ENCODE peak calls at places on chromosomes 7 and 10, in seven cellular contexts. Z is Peyer's patch, P is lower lobe of right lung, A is adrenal gland, J is PC-3, N is lung, D is mucosa of descending colon. S is an unnamed sample.

GRCh38 chr10:16891375-16892313 is 74.4 kb upstream of the RSU1 start:
- DNase-seq in P (peak; percentile 75), N (peak; percentile 40), Z (peak; percentile 54), J (peak; percentile 77), A (peak; percentile 77), D (peak; percentile 48), S (peak; percentile 91)

GRCh38 chr10:74093530-74094164 is 57.0 kb downstream of the AP3M1 start:
- DNase-seq in P (no peak), N (no peak), D (no peak), A (no peak), Z (no peak), J (no peak), S (no peak)

GRCh38 chr10:93384006-93384405 is 98.1 kb downstream of the MYOF start:
- DNase-seq in N (no peak), J (peak; percentile 98), P (no peak), D (no peak), Z (no peak), A (no peak), S (peak; percentile 24)

GRCh38 chr7:50739744-50740455 is 42.8 kb downstream of the GRB10 start:
- DNase-seq in A (no peak), Z (peak; percentile 46), P (no peak), N (no peak), D (no peak), J (no peak), S (no peak)

GRCh38 chr7:131502810-131503545 is 53.5 kb downstream of the PODXL start:
- DNase-seq in J (no peak), N (no peak), Z (no peak), A (peak; percentile 93), D (no peak), P (no peak), S (peak; percentile 77)

GRCh38 chr7:138691166-138691565 is 10.0 kb downstream of the SVOPL start:
- DNase-seq in A (no peak), D (no peak), J (no peak), Z (no peak), N (no peak), P (no peak), S (no peak)

GRCh38 chr7:75795831-75796285 is 17.7 kb downstream of the CCL24 start:
- DNase-seq in D (no peak), N (peak; percentile 47), A (peak; percentile 93), P (peak; percentile 72), J (no peak), Z (no peak), S (peak; percentile 85)

GRCh38 chr7:34057956-34058355 is 152.6 kb downstream of the BMPER start:
- DNase-seq in P (no peak), A (no peak), J (no peak), Z (no peak), N (no peak), D (no peak), S (no peak)

GRCh38 chr10:125555743-125556142 is 127.2 kb downstream of the TEX36 start:
- DNase-seq in A (no peak), N (no peak), P (no peak), J (no peak), D (no peak), Z (no peak), S (no peak)

GRCh38 chr10:74917481-74918077 is 91.2 kb downstream of the KAT6B start:
- DNase-seq in P (no peak), N (no peak), J (peak; percentile 99), A (no peak), D (no peak), Z (no peak), S (no peak)

GRCh38 chr10:1293636-1294440 is 237.7 kb downstream of the WDR37 start:
- DNase-seq in D (no peak), J (no peak), N (no peak), A (peak; percentile 44), P (no peak), Z (no peak), S (no peak)

GRCh38 chr10:66834802-66835201 is 91.0 kb upstream of the LRRTM3 start:
- DNase-seq in J (peak; percentile 95), N (no peak), P (no peak), A (no peak), Z (no peak), D (no peak), S (no peak)

GRCh38 chr7:5543361-5543760 is 119.7 kb upstream of the TNRC18 start:
- DNase-seq in D (no peak), A (peak; percentile 68), N (no peak), P (no peak), Z (no peak), J (no peak), S (no peak)

GRCh38 chr10:89095701-89096391 is 105.2 kb downstream of the FAS start:
- DNase-seq in J (peak; percentile 19), P (no peak), D (no peak), A (no peak), Z (no peak), N (no peak), S (no peak)

GRCh38 chr10:126904807-126905686 is at the start of gene DOCK1:
- DNase-seq in P (peak; percentile 80), N (peak; percentile 75), D (peak; percentile 81), A (peak; percentile 66), Z (no peak), J (peak; percentile 69), S (peak; percentile 88)

GRCh38 chr7:108004220-108005142 is 1.5 kb upstream of the LAMB1 start:
- DNase-seq in A (no peak), J (peak; percentile 55), Z (no peak), N (no peak), P (no peak), D (no peak), S (no peak)

GRCh38 chr10:123301077-123301875 is 147.1 kb downstream of the BUB3 start:
- DNase-seq in A (peak; percentile 92), J (peak; percentile 60), Z (no peak), D (no peak), P (no peak), N (no peak), S (peak; percentile 61)

GRCh38 chr7:12146813-12147212 is 64.3 kb upstream of the TMEM106B start:
- DNase-seq in Z (no peak), N (no peak), J (no peak), A (no peak), D (no peak), P (no peak), S (no peak)

GRCh38 chr10:20494474-20494873 is 402.6 kb downstream of the NEBL start:
- DNase-seq in A (no peak), J (peak; percentile 25), D (no peak), P (no peak), Z (no peak), N (no peak), S (no peak)

GRCh38 chr10:32000937-32001336 is 55.3 kb downstream of the KIF5B start:
- DNase-seq in A (no peak), Z (no peak), P (no peak), D (no peak), J (no peak), N (no peak), S (no peak)

GRCh38 chr7:27782849-27783248 is 42.9 kb downstream of the TAX1BP1 start:
- DNase-seq in Z (no peak), N (no peak), D (no peak), P (no peak), A (no peak), J (peak; percentile 57), S (no peak)

GRCh38 chr7:140033779-140034363 is 28.9 kb downstream of the PARP12 start:
- DNase-seq in J (no peak), D (no peak), N (no peak), P (no peak), A (peak; percentile 21), Z (peak; percentile 9), S (no peak)

GRCh38 chr10:15802375-15802949 is 57.8 kb downstream of the MINDY3 start:
- DNase-seq in N (no peak), J (peak; percentile 4), P (no peak), D (no peak), A (no peak), Z (no peak), S (no peak)

GRCh38 chr7:19958309-19958896 is 185.0 kb upstream of the TMEM196 start:
- DNase-seq in J (peak; percentile 98), A (no peak), N (no peak), Z (no peak), D (no peak), P (no peak), S (no peak)

GRCh38 chr7:19957664-19958063 is 184.2 kb upstream of the TMEM196 start:
- DNase-seq in N (no peak), D (no peak), P (no peak), J (peak; percentile 72), Z (no peak), A (no peak), S (no peak)
- H3K4me1 ChIP-seq in N (no peaks in the 10 kb centered on the region), D (no peaks in the 10 kb centered on the region), P (no peaks in the 10 kb centered on the region), J (peaks cover 19% of the 10 kb centered on the region), Z (no peaks in the 10 kb centered on the region), A (peaks cover 9% of the 10 kb centered on the region), S (no peaks in the 10 kb centered on the region)

GRCh38 chr10:49138361-49138891 is 4.6 kb upstream of the FAM170B start:
- DNase-seq in D (peak; percentile 32), J (no peak), A (no peak), N (no peak), Z (no peak), P (no peak), S (peak; percentile 80)
- H3K4me1 ChIP-seq in D (no peaks in the 10 kb centered on the region), J (peaks cover 20% of the 10 kb centered on the region), A (peaks cover 6% of the 10 kb centered on the region), N (peaks cover 5% of the 10 kb centered on the region), Z (no peaks in the 10 kb centered on the region), P (peaks cover 18% of the 10 kb centered on the region), S (peaks cover 9% of the 10 kb centered on the region)

GRCh38 chr10:34661580-34661979 is 153.5 kb downstream of the PARD3 start:
- DNase-seq in A (no peak), Z (no peak), P (no peak), D (no peak), J (no peak), N (no peak), S (no peak)
- H3K4me1 ChIP-seq in A (peaks cover 4% of the 10 kb centered on the region), Z (peaks cover 3% of the 10 kb centered on the region), P (peaks cover 7% of the 10 kb centered on the region), D (peaks cover 3% of the 10 kb centered on the region), J (peaks cover 11% of the 10 kb centered on the region), N (peaks cover 4% of the 10 kb centered on the region), S (peaks cover 2% of the 10 kb centered on the region)

GRCh38 chr7:44431091-44431608 is 59.3 kb downstream of the NUDCD3 start:
- DNase-seq in J (peak; percentile 9), P (no peak), Z (no peak), A (peak; percentile 73), N (no peak), D (no peak), S (no peak)

GRCh38 chr7:44434201-44434600 is 56.3 kb downstream of the NUDCD3 start:
- DNase-seq in N (no peak), J (no peak), D (no peak), Z (no peak), P (no peak), A (no peak), S (no peak)

GRCh38 chr7:44430054-44430453 is 60.4 kb downstream of the NUDCD3 start:
- DNase-seq in J (no peak), A (no peak), P (no peak), Z (no peak), N (no peak), D (no peak), S (no peak)

GRCh38 chr7:44433255-44434022 is 57.0 kb downstream of the NUDCD3 start:
- DNase-seq in J (no peak), N (no peak), P (no peak), A (no peak), D (no peak), Z (no peak), S (no peak)

DNA sequence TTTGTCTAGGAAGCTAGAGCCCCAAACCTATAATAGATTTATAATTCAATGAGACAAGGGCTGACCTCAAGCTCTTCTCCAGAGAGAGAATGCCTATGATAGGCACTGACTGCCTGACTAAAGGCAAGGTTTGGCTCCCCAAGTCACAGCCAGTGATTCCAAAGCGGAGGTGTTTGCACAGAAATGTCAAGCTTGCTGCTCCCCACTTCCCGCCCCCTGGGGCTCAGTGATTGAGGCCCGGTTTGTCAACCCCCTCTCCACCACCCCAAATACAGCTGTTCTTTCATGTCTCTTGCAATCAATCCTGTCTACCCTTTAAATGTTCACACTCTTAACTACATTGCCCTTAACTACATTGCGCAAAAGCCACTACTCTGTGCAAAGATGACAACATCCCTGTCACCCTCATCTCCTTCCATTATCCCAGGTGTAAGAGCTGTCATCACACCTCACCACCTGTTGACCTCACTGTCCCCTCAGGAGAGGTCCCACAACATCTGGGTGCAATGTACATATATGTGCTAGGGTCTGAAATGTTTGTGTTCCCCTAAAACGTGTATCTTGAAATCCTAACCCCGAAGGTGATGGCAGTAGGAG is 58.0 kb downstream of the NUDCD3 start:
- DNase-seq in N (no peak), P (no peak), D (no peak), J (no peak), A (no peak), Z (no peak), S (no peak)
- H3K4me1 ChIP-seq in N (peaks cover 14% of the 10 kb centered on the region), P (no peaks in the 10 kb centered on the region), D (no peaks in the 10 kb centered on the region), J (no peaks in the 10 kb centered on the region), A (peaks cover 5% of the 10 kb centered on the region), Z (no peaks in the 10 kb centered on the region), S (no peaks in the 10 kb centered on the region)